ENCODE peak calls at places on chromosomes 11 and 22, in ten cellular contexts. One of them, this sample, is unnamed.
A peak's percentile ranks its signal among the peaks of the same experiment; 100 is the strongest.

GRCh38 chr11:7046474-7046873 is 26.2 kb downstream of the NLRP14 start:
- DNase-seq in AG10803: peak; percentile 42
- DNase-seq in kidney: no peak
- DNase-seq in heart right ventricle: no peak
- DNase-seq in uterus: no peak
- DNase-seq in hepatocyte: no peak
- DNase-seq in IMR-90: peak; percentile 84
- DNase-seq in AG04450: peak; percentile 37
- DNase-seq in fibroblast of pulmonary artery: peak; percentile 63
- DNase-seq in heart left ventricle: no peak
- DNase-seq in this sample: no peak

GRCh38 chr11:71116435-71117040 is 135.8 kb downstream of the SHANK2 start:
- DNase-seq in AG10803: no peak
- DNase-seq in kidney: peak; percentile 66
- DNase-seq in heart right ventricle: no peak
- DNase-seq in uterus: no peak
- DNase-seq in hepatocyte: no peak
- DNase-seq in IMR-90: no peak
- DNase-seq in AG04450: no peak
- DNase-seq in fibroblast of pulmonary artery: no peak
- DNase-seq in heart left ventricle: peak; percentile 62
- DNase-seq in this sample: no peak

GRCh38 chr22:27686534-27686933 is 115.0 kb downstream of the MN1 start:
- DNase-seq in AG10803: peak; percentile 75
- DNase-seq in kidney: peak; percentile 83
- DNase-seq in heart right ventricle: peak; percentile 89
- DNase-seq in uterus: peak; percentile 31
- DNase-seq in hepatocyte: peak; percentile 84
- DNase-seq in IMR-90: peak; percentile 85
- DNase-seq in AG04450: peak; percentile 24
- DNase-seq in fibroblast of pulmonary artery: peak; percentile 93
- DNase-seq in heart left ventricle: peak; percentile 85
- DNase-seq in this sample: peak; percentile 70

GRCh38 chr11:66745356-66746235 is 16.6 kb upstream of the SPTBN2 start:
- DNase-seq in AG10803: no peak
- DNase-seq in kidney: peak; percentile 79
- DNase-seq in heart right ventricle: no peak
- DNase-seq in uterus: no peak
- DNase-seq in hepatocyte: peak; percentile 66
- DNase-seq in IMR-90: no peak
- DNase-seq in AG04450: no peak
- DNase-seq in fibroblast of pulmonary artery: no peak
- DNase-seq in heart left ventricle: peak; percentile 68
- DNase-seq in this sample: no peak

GRCh38 chr22:27857441-27857840 is 55.9 kb upstream of the MN1 start:
- DNase-seq in AG10803: peak; percentile 93
- DNase-seq in kidney: no peak
- DNase-seq in heart right ventricle: no peak
- DNase-seq in uterus: no peak
- DNase-seq in hepatocyte: no peak
- DNase-seq in IMR-90: peak; percentile 72
- DNase-seq in AG04450: no peak
- DNase-seq in fibroblast of pulmonary artery: no peak
- DNase-seq in heart left ventricle: no peak
- DNase-seq in this sample: no peak

GRCh38 chr11:84300112-84300511 is 1013.9 kb upstream of the CCDC90B start:
- DNase-seq in AG10803: no peak
- DNase-seq in kidney: no peak
- DNase-seq in heart right ventricle: no peak
- DNase-seq in uterus: no peak
- DNase-seq in hepatocyte: no peak
- DNase-seq in IMR-90: no peak
- DNase-seq in AG04450: no peak
- DNase-seq in fibroblast of pulmonary artery: no peak
- DNase-seq in heart left ventricle: no peak
- DNase-seq in this sample: no peak

GRCh38 chr11:122215244-122215992 is 99.4 kb upstream of the BLID start:
- DNase-seq in AG10803: peak; percentile 100
- DNase-seq in kidney: peak; percentile 91
- DNase-seq in heart right ventricle: peak; percentile 71
- DNase-seq in uterus: peak; percentile 63
- DNase-seq in hepatocyte: peak; percentile 81
- DNase-seq in IMR-90: peak; percentile 99
- DNase-seq in AG04450: peak; percentile 94
- DNase-seq in fibroblast of pulmonary artery: peak; percentile 97
- DNase-seq in heart left ventricle: peak; percentile 90
- DNase-seq in this sample: peak; percentile 79

GRCh38 chr11:80638296-80638695 is 1197.5 kb upstream of the TENM4 start:
- DNase-seq in AG10803: no peak
- DNase-seq in kidney: no peak
- DNase-seq in heart right ventricle: no peak
- DNase-seq in uterus: no peak
- DNase-seq in hepatocyte: no peak
- DNase-seq in IMR-90: no peak
- DNase-seq in AG04450: no peak
- DNase-seq in fibroblast of pulmonary artery: no peak
- DNase-seq in heart left ventricle: no peak
- DNase-seq in this sample: no peak

GRCh38 chr11:119178166-119178680 is 7.1 kb upstream of the NHERF4 start:
- DNase-seq in AG10803: no peak
- DNase-seq in kidney: no peak
- DNase-seq in heart right ventricle: no peak
- DNase-seq in uterus: no peak
- DNase-seq in hepatocyte: no peak
- DNase-seq in IMR-90: no peak
- DNase-seq in AG04450: no peak
- DNase-seq in fibroblast of pulmonary artery: peak; percentile 14
- DNase-seq in heart left ventricle: no peak
- DNase-seq in this sample: no peak

GRCh38 chr11:131829725-131830124 is 459.3 kb downstream of the NTM start:
- DNase-seq in AG10803: no peak
- DNase-seq in kidney: no peak
- DNase-seq in heart right ventricle: no peak
- DNase-seq in uterus: no peak
- DNase-seq in hepatocyte: no peak
- DNase-seq in IMR-90: no peak
- DNase-seq in AG04450: no peak
- DNase-seq in fibroblast of pulmonary artery: no peak
- DNase-seq in heart left ventricle: no peak
- DNase-seq in this sample: no peak

GRCh38 chr11:406796-407650 is 7.8 kb downstream of the SIGIRR start:
- DNase-seq in AG10803: peak; percentile 75
- DNase-seq in kidney: peak; percentile 96
- DNase-seq in heart right ventricle: peak; percentile 82
- DNase-seq in uterus: peak; percentile 76
- DNase-seq in hepatocyte: peak; percentile 89
- DNase-seq in IMR-90: peak; percentile 65
- DNase-seq in AG04450: peak; percentile 41
- DNase-seq in fibroblast of pulmonary artery: peak; percentile 82
- DNase-seq in heart left ventricle: peak; percentile 93
- DNase-seq in this sample: no peak

GRCh38 chr22:44815099-44816070 is 63.0 kb downstream of the ARHGAP8 start:
- DNase-seq in AG10803: no peak
- DNase-seq in kidney: peak; percentile 66
- DNase-seq in heart right ventricle: no peak
- DNase-seq in uterus: no peak
- DNase-seq in hepatocyte: no peak
- DNase-seq in IMR-90: no peak
- DNase-seq in AG04450: no peak
- DNase-seq in fibroblast of pulmonary artery: no peak
- DNase-seq in heart left ventricle: no peak
- DNase-seq in this sample: no peak

GRCh38 chr22:48750282-48750681 is 1077.4 kb downstream of the BRD1 start:
- DNase-seq in AG10803: no peak
- DNase-seq in kidney: no peak
- DNase-seq in heart right ventricle: no peak
- DNase-seq in uterus: no peak
- DNase-seq in hepatocyte: no peak
- DNase-seq in IMR-90: no peak
- DNase-seq in AG04450: no peak
- DNase-seq in fibroblast of pulmonary artery: no peak
- DNase-seq in heart left ventricle: no peak
- DNase-seq in this sample: no peak

GRCh38 chr11:720642-721346 is 14.8 kb downstream of the EPS8L2 start:
- DNase-seq in AG10803: no peak
- DNase-seq in kidney: no peak
- DNase-seq in heart right ventricle: no peak
- DNase-seq in uterus: no peak
- DNase-seq in hepatocyte: peak; percentile 28
- DNase-seq in IMR-90: peak; percentile 29
- DNase-seq in AG04450: no peak
- DNase-seq in fibroblast of pulmonary artery: no peak
- DNase-seq in heart left ventricle: no peak
- DNase-seq in this sample: no peak

GRCh38 chr22:48896766-48897637 is 930.7 kb downstream of the BRD1 start:
- DNase-seq in AG10803: no peak
- DNase-seq in kidney: no peak
- DNase-seq in heart right ventricle: no peak
- DNase-seq in uterus: no peak
- DNase-seq in hepatocyte: no peak
- DNase-seq in IMR-90: no peak
- DNase-seq in AG04450: no peak
- DNase-seq in fibroblast of pulmonary artery: no peak
- DNase-seq in heart left ventricle: no peak
- DNase-seq in this sample: peak; percentile 74

GRCh38 chr22:36659762-36660509 is 43.6 kb downstream of the CACNG2 start:
- DNase-seq in AG10803: peak; percentile 88
- DNase-seq in kidney: peak; percentile 97
- DNase-seq in heart right ventricle: peak; percentile 87
- DNase-seq in uterus: peak; percentile 72
- DNase-seq in hepatocyte: peak; percentile 77
- DNase-seq in IMR-90: peak; percentile 88
- DNase-seq in AG04450: peak; percentile 63
- DNase-seq in fibroblast of pulmonary artery: peak; percentile 88
- DNase-seq in heart left ventricle: peak; percentile 94
- DNase-seq in this sample: peak; percentile 88

GRCh38 chr11:113105584-113105983 is 144.4 kb downstream of the NCAM1 start:
- DNase-seq in AG10803: peak; percentile 8
- DNase-seq in kidney: no peak
- DNase-seq in heart right ventricle: peak; percentile 11
- DNase-seq in uterus: no peak
- DNase-seq in hepatocyte: no peak
- DNase-seq in IMR-90: no peak
- DNase-seq in AG04450: no peak
- DNase-seq in fibroblast of pulmonary artery: no peak
- DNase-seq in heart left ventricle: no peak
- DNase-seq in this sample: no peak

GRCh38 chr22:30204015-30204741 is 42.4 kb downstream of the LIF start:
- DNase-seq in AG10803: no peak
- DNase-seq in kidney: no peak
- DNase-seq in heart right ventricle: no peak
- DNase-seq in uterus: no peak
- DNase-seq in hepatocyte: no peak
- DNase-seq in IMR-90: no peak
- DNase-seq in AG04450: no peak
- DNase-seq in fibroblast of pulmonary artery: no peak
- DNase-seq in heart left ventricle: no peak
- DNase-seq in this sample: no peak

GRCh38 chr11:76661835-76662434 is 8.6 kb downstream of the LRRC32 start:
- DNase-seq in AG10803: no peak
- DNase-seq in kidney: peak; percentile 48
- DNase-seq in heart right ventricle: no peak
- DNase-seq in uterus: no peak
- DNase-seq in hepatocyte: no peak
- DNase-seq in IMR-90: no peak
- DNase-seq in AG04450: no peak
- DNase-seq in fibroblast of pulmonary artery: no peak
- DNase-seq in heart left ventricle: no peak
- DNase-seq in this sample: peak; percentile 45

DNA sequence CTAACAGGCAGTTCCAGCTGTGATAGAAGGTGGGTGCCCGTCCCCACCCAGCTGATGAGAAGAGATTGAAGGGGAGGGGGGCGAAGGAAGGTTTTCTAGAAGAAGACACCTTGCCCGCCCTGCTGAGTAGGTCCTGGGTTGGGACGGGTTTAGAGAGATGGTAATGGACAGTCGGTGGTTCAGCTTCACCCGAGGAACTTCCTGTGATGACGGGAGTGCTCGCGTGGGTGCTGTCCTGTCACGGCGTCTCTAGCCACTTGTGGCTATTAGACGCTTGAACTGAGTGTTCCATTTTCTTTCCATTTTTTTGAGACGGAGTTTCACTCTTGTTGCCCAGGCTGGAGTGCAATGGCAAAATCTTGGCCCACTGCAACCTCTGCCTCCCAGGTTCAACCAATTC is 27.6 kb upstream of the MGAT3 start:
- DNase-seq in AG10803: no peak
- DNase-seq in kidney: no peak
- DNase-seq in heart right ventricle: no peak
- DNase-seq in uterus: no peak
- DNase-seq in hepatocyte: peak; percentile 2
- DNase-seq in IMR-90: no peak
- DNase-seq in AG04450: no peak
- DNase-seq in fibroblast of pulmonary artery: no peak
- DNase-seq in heart left ventricle: no peak
- DNase-seq in this sample: no peak
- H3K4me3 ChIP-seq in AG10803: no peak overlapping the region
- H3K4me3 ChIP-seq in kidney: no peak overlapping the region
- H3K4me3 ChIP-seq in heart right ventricle: no peak overlapping the region
- H3K4me3 ChIP-seq in uterus: no peak overlapping the region
- H3K4me3 ChIP-seq in hepatocyte: no peak overlapping the region
- H3K4me3 ChIP-seq in IMR-90: no peak overlapping the region
- H3K4me3 ChIP-seq in AG04450: no peak overlapping the region
- H3K4me3 ChIP-seq in fibroblast of pulmonary artery: no peak overlapping the region
- H3K4me3 ChIP-seq in heart left ventricle: no peak overlapping the region
- H3K4me3 ChIP-seq in this sample: no peak overlapping the region

GRCh38 chr11:8233691-8234424 is 29.8 kb downstream of the LMO1 start:
- DNase-seq in AG10803: peak; percentile 12
- DNase-seq in kidney: peak; percentile 81
- DNase-seq in heart right ventricle: peak; percentile 14
- DNase-seq in uterus: no peak
- DNase-seq in hepatocyte: peak; percentile 50
- DNase-seq in IMR-90: peak; percentile 27
- DNase-seq in AG04450: no peak
- DNase-seq in fibroblast of pulmonary artery: no peak
- DNase-seq in heart left ventricle: no peak
- DNase-seq in this sample: no peak
- H3K4me3 ChIP-seq in AG10803: no peak overlapping the region
- H3K4me3 ChIP-seq in kidney: no peak overlapping the region
- H3K4me3 ChIP-seq in heart right ventricle: no peak overlapping the region
- H3K4me3 ChIP-seq in uterus: no peak overlapping the region
- H3K4me3 ChIP-seq in hepatocyte: no peak overlapping the region
- H3K4me3 ChIP-seq in IMR-90: no peak overlapping the region
- H3K4me3 ChIP-seq in AG04450: no peak overlapping the region
- H3K4me3 ChIP-seq in fibroblast of pulmonary artery: no peak overlapping the region
- H3K4me3 ChIP-seq in heart left ventricle: no peak overlapping the region
- H3K4me3 ChIP-seq in this sample: no peak overlapping the region

GRCh38 chr11:8809185-8809584 is 101.8 kb upstream of the AKIP1 start:
- DNase-seq in AG10803: peak; percentile 35
- DNase-seq in kidney: no peak
- DNase-seq in heart right ventricle: no peak
- DNase-seq in uterus: no peak
- DNase-seq in hepatocyte: no peak
- DNase-seq in IMR-90: no peak
- DNase-seq in AG04450: no peak
- DNase-seq in fibroblast of pulmonary artery: no peak
- DNase-seq in heart left ventricle: no peak
- DNase-seq in this sample: no peak
- H3K4me3 ChIP-seq in AG10803: peak overlapping the region; percentile 89
- H3K4me3 ChIP-seq in kidney: peak overlapping the region; percentile 64
- H3K4me3 ChIP-seq in heart right ventricle: peak overlapping the region; percentile 65
- H3K4me3 ChIP-seq in uterus: peak overlapping the region; percentile 50
- H3K4me3 ChIP-seq in hepatocyte: no peak overlapping the region
- H3K4me3 ChIP-seq in IMR-90: peak overlapping the region; percentile 51
- H3K4me3 ChIP-seq in AG04450: peak overlapping the region; percentile 78
- H3K4me3 ChIP-seq in fibroblast of pulmonary artery: peak overlapping the region; percentile 73
- H3K4me3 ChIP-seq in heart left ventricle: peak overlapping the region; percentile 63
- H3K4me3 ChIP-seq in this sample: peak overlapping the region; percentile 59

GRCh38 chr11:17954395-17955252 is 58.2 kb downstream of the SERGEF start:
- DNase-seq in AG10803: peak; percentile 20
- DNase-seq in kidney: no peak
- DNase-seq in heart right ventricle: peak; percentile 14
- DNase-seq in uterus: no peak
- DNase-seq in hepatocyte: no peak
- DNase-seq in IMR-90: peak; percentile 40
- DNase-seq in AG04450: no peak
- DNase-seq in fibroblast of pulmonary artery: no peak
- DNase-seq in heart left ventricle: no peak
- DNase-seq in this sample: no peak
- H3K4me3 ChIP-seq in AG10803: no peak overlapping the region
- H3K4me3 ChIP-seq in kidney: no peak overlapping the region
- H3K4me3 ChIP-seq in heart right ventricle: no peak overlapping the region
- H3K4me3 ChIP-seq in uterus: no peak overlapping the region
- H3K4me3 ChIP-seq in hepatocyte: no peak overlapping the region
- H3K4me3 ChIP-seq in IMR-90: no peak overlapping the region
- H3K4me3 ChIP-seq in AG04450: no peak overlapping the region
- H3K4me3 ChIP-seq in fibroblast of pulmonary artery: no peak overlapping the region
- H3K4me3 ChIP-seq in heart left ventricle: no peak overlapping the region
- H3K4me3 ChIP-seq in this sample: no peak overlapping the region

This sample was measured in suprapubic skin.